ENCODE peak calls at places on chromosomes 3 and 15, in five cellular contexts. P is dorsolateral prefrontal cortex, D is hepatocyte, C is tibial artery, W is cardiac muscle cell. X is an unnamed sample.

GRCh38 chr3:52144796-52145735 is 9.2 kb downstream of the POC1A start:
- DNase-seq in C (no peak), P (no peak), W (no peak), D (no peak), X (no peak)

GRCh38 chr3:29451901-29452300 is 171.0 kb downstream of the RBMS3 start:
- DNase-seq in W (no peak), P (no peak), C (no peak), D (no peak), X (no peak)

GRCh38 chr3:187878776-187879524 is 133.7 kb upstream of the BCL6 start:
- DNase-seq in P (no peak), W (peak), D (no peak), C (no peak), X (no peak)

GRCh38 chr3:194265996-194266657 is 85.0 kb downstream of the CPN2 start:
- DNase-seq in C (peak), W (no peak), D (no peak), P (no peak), X (no peak)

GRCh38 chr3:50689558-50689957 is 14.8 kb downstream of the DOCK3 start:
- DNase-seq in W (no peak), P (no peak), D (no peak), C (no peak), X (no peak)

GRCh38 chr15:30990451-30991300 is 752 bp downstream of the MTMR10 start:
- DNase-seq in D (no peak), P (peak), W (no peak), C (no peak), X (no peak)

GRCh38 chr15:69660114-69660513 is 207.5 kb downstream of the RPLP1 start:
- DNase-seq in P (no peak), W (no peak), C (no peak), D (no peak), X (no peak)

GRCh38 chr3:150607267-150608065 is 4.3 kb downstream of the SELENOT start:
- DNase-seq in W (no peak), P (no peak), D (no peak), C (no peak), X (no peak)

GRCh38 chr15:34436126-34436955 is 1.3 kb downstream of the GOLGA8A start:
- DNase-seq in P (no peak), C (no peak), W (no peak), D (no peak), X (no peak)

GRCh38 chr3:151305081-151305777 is 11.4 kb downstream of the GPR87 start:
- DNase-seq in P (peak), D (peak), W (peak), C (no peak), X (peak)

GRCh38 chr3:45066109-45066801 is 40.2 kb downstream of the CLEC3B start:
- DNase-seq in C (no peak), D (no peak), P (no peak), W (no peak), X (no peak)

GRCh38 chr15:81948751-81949150 is 97.1 kb downstream of the MEX3B start:
- DNase-seq in W (no peak), P (no peak), C (no peak), D (no peak), X (no peak)

GRCh38 chr3:57179580-57180410 is 14.6 kb upstream of the IL17RD start:
- DNase-seq in D (peak), W (peak), C (no peak), P (no peak), X (no peak)

GRCh38 chr3:38311474-38311873 is 29.4 kb downstream of the SLC22A14 start:
- DNase-seq in D (no peak), C (no peak), W (no peak), P (no peak), X (no peak)

GRCh38 chr3:89841041-89841440 is 733.6 kb downstream of the EPHA3 start:
- DNase-seq in P (no peak), C (no peak), D (no peak), W (no peak), X (no peak)

GRCh38 chr3:113271189-113271588 is 59.8 kb downstream of the BOC start:
- DNase-seq in W (no peak), D (no peak), C (no peak), P (no peak), X (no peak)

GRCh38 chr3:152444029-152444641 is 175.4 kb downstream of the MBNL1 start:
- DNase-seq in D (peak), P (no peak), C (no peak), W (peak), X (no peak)

GRCh38 chr15:26661107-26661506 is 111.8 kb downstream of the GABRB3 start:
- DNase-seq in P (no peak), C (no peak), D (no peak), W (no peak), X (no peak)

GRCh38 chr15:48890375-48890972 is 12.5 kb downstream of the EID1 start:
- DNase-seq in W (no peak), P (no peak), C (no peak), D (no peak), X (no peak)

GRCh38 chr15:49815506-49815905 is 194.7 kb downstream of the DTWD1 start:
- DNase-seq in D (no peak), C (no peak), W (peak), P (no peak), X (no peak)

GRCh38 chr3:14235003-14235876 is 56.6 kb downstream of the LSM3 start:
- DNase-seq in W (no peak), C (no peak), P (no peak), D (peak), X (peak)

GRCh38 chr3:175075269-175075668 is 216.1 kb downstream of the NAALADL2 start:
- DNase-seq in W (peak), P (no peak), D (no peak), C (no peak), X (no peak)

GRCh38 chr3:193796089-193796488 is 203.1 kb downstream of the OPA1 start:
- DNase-seq in W (no peak), D (no peak), C (no peak), P (no peak), X (no peak)

GRCh38 chr3:61985020-61985419 is 388.3 kb downstream of the FEZF2 start:
- DNase-seq in P (no peak), D (no peak), C (no peak), W (peak), X (no peak)

GRCh38 chr3:73622135-73622534 is 2.6 kb downstream of the PDZRN3 start:
- DNase-seq in C (peak), P (no peak), W (peak), D (peak), X (no peak)

GRCh38 chr3:33717616-33717865 is 513 bp downstream of the CLASP2 start:
- DNase-seq in D (peak), W (peak), C (peak), P (peak), X (peak)

GRCh38 chr3:108485146-108485545 is 25.2 kb downstream of the MYH15 start:
- DNase-seq in W (no peak), P (peak), C (no peak), D (no peak), X (no peak)

GRCh38 chr3:138781012-138781470 is 53.7 kb downstream of the PIK3CB start:
- DNase-seq in W (no peak), C (no peak), P (no peak), D (no peak), X (no peak)

GRCh38 chr3:13135251-13135810 is 62.1 kb upstream of the IQSEC1 start:
- DNase-seq in C (peak), P (no peak), D (no peak), W (no peak), X (peak)

GRCh38 chr3:171873561-171873960 is 30.4 kb downstream of the TMEM212 start:
- DNase-seq in D (no peak), P (no peak), W (peak), C (no peak), X (no peak)

GRCh38 chr15:98805434-98806274 is 157.3 kb downstream of the IGF1R start:
- DNase-seq in W (no peak), D (peak), P (no peak), C (no peak), X (no peak)

GRCh38 chr3:33879540-33879939 is 81.1 kb downstream of the PDCD6IP start:
- DNase-seq in W (no peak), D (no peak), P (no peak), C (no peak), X (no peak)

GRCh38 chr3:9902372-9903237 is at the start of gene IL17RE:
- DNase-seq in P (no peak), C (peak), D (no peak), W (no peak), X (peak)

DNA sequence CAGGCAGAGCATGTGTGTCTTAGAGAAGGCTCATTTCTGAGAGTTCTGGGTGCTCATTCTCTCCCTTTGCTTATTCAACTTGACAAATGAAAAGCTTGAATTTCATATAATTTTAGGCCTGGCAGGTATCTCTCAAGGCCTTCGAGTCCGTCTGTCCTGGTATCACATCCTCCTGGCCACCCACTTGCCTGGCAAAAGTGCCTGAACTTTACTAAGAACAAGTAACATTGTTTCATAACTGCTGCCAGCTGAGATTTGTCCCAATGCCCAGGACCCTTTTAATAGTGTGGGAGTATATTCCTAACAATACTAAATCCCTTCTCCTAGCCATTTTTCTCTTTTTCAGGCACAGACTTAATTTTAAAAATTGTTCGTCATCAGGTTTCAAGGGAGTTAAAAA is 18.1 kb downstream of the LARP6 start:
- DNase-seq in C (no peak), W (no peak), P (no peak), D (no peak), X (no peak)
- H3K27ac ChIP-seq in C (peak), W (no peak), P (peak), D (peak), X (peak)

DNA sequence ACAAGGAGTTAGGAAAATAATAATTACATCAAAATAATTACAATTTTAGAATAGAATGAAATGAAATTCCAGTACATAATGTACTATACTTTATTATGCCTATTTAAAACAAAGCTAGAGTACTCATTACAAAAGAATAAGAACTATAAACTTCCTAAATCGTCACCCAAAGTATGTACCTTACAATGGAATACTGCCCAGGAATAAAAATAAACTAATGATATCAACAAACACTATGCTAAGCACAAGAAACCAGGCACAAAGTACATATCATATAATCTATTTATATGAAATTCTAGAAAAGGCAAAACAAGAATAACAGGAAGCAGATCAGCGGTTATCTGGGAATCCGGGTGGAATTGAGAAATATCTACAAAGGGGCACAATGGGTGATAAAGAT is 84.7 kb downstream of the MYO9A start:
- DNase-seq in W (no peak), P (no peak), C (no peak), D (no peak), X (no peak)
- H3K27ac ChIP-seq in W (no peak), P (no peak), C (no peak), D (no peak), X (no peak)

GRCh38 chr3:128808672-128809071 is 70.7 kb upstream of the ACAD9 start:
- DNase-seq in D (no peak), P (peak), W (no peak), C (no peak), X (no peak)
- H3K27ac ChIP-seq in D (no peak), P (peak), W (peak), C (peak), X (peak)

DNA sequence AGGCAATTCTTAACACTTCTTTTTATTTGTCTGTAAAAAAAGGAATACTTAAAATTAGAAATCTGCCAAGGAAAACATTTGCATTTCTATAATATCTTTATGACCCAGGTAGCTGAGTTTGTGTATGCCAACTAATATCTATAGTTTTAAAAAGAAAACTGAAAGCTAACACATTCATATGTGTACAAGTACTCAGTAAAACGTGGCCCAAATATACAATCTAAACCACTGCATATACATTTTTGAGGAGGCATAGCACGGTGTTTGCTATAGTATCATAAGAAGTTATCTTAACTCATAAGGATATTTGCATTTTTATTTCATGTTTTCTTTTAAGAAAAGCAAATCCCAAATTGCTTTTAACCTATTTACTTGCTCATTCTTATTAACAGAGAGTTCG is 172.7 kb downstream of the ZBTB20 start:
- DNase-seq in P (no peak), W (no peak), C (no peak), D (no peak), X (no peak)
- H3K27ac ChIP-seq in P (no peak), W (no peak), C (no peak), D (no peak), X (no peak)

GRCh38 chr3:127732879-127733350 is 60.2 kb downstream of the ABTB1 start:
- DNase-seq in D (no peak), W (no peak), C (no peak), P (no peak), X (no peak)

GRCh38 chr3:127733781-127734180 is 61.0 kb downstream of the ABTB1 start:
- DNase-seq in D (no peak), P (no peak), W (no peak), C (no peak), X (no peak)

GRCh38 chr3:127734754-127735473 is 62.2 kb downstream of the ABTB1 start:
- DNase-seq in W (peak), C (no peak), P (no peak), D (peak), X (no peak)

GRCh38 chr3:127735767-127736693 is 63.3 kb downstream of the ABTB1 start:
- DNase-seq in C (no peak), W (peak), D (peak), P (no peak), X (no peak)

GRCh38 chr3:127734181-127734720 is 61.5 kb downstream of the ABTB1 start:
- DNase-seq in C (no peak), W (no peak), P (no peak), D (no peak), X (no peak)
- H3K27ac ChIP-seq in C (peak), W (no peak), P (peak), D (peak), X (peak)

DNA sequence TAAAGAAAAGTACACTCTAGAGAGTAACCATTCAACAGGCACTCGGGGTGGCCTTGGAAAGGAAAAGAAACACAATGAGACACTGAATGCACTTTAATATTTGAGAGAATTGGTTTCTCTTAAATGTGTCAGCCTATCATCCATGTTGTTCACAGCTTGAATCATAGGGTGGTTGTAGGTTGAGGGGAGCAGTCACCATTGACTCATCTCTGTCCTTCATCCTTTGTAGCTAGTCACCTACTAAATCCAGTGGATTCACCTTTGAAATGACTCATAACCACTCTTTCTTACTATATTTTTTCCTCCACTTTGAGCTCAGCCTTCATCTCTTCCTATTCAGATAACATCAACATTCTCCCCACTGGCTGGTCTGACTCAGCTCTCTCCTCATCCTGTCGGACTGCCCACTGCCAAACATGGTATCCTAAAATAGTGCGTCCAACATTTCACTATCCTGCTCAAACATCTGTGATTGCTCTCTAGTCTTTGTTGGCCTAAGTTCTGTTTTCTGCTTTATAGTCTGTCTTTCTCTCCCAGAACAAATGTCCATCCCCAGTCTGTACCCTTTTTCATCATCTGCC is 182.7 kb upstream of the GADL1 start:
- DNase-seq in C (no peak), P (peak), D (peak), W (peak), X (no peak)
- H3K27ac ChIP-seq in C (no peak), P (no peak), D (no peak), W (no peak), X (no peak)

GRCh38 chr3:15299036-15299435 is 33.4 kb downstream of the SH3BP5 start:
- DNase-seq in P (no peak), D (no peak), W (no peak), C (peak), X (peak)
- H3K27ac ChIP-seq in P (no peak), D (no peak), W (no peak), C (peak), X (peak)

DNA sequence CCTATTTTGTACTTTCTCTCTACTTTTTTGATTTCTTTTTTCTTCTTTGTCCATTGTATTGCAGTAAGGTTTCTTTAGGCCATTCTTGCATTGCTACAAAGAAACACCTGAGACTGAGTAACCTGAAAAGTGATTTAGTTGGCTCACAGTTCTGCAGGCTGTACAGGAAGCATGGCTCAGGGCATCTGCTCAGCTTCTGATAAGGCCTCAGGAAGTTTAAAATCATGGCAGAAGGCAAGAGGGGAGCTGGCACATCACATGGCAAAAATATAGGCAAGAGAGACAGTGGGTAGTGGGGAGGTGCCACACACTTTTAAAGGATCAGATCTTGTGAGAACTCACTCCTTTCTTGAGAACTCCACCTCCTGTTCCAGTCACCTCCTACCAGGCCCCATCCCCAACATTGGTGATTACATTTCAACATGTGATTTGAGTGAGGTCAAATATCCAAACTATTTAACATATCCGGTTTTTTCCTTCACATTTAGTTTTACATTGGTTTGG is 29.1 kb upstream of the SKOR1 start:
- DNase-seq in C (no peak), D (no peak), W (no peak), P (no peak), X (no peak)
- H3K27ac ChIP-seq in C (no peak), D (no peak), W (no peak), P (no peak), X (no peak)

GRCh38 chr3:128804817-128805166 is 74.6 kb upstream of the ACAD9 start:
- DNase-seq in C (no peak), P (no peak), W (no peak), D (no peak), X (no peak)
- H3K27ac ChIP-seq in C (no peak), P (peak), W (peak), D (no peak), X (no peak)

DNA sequence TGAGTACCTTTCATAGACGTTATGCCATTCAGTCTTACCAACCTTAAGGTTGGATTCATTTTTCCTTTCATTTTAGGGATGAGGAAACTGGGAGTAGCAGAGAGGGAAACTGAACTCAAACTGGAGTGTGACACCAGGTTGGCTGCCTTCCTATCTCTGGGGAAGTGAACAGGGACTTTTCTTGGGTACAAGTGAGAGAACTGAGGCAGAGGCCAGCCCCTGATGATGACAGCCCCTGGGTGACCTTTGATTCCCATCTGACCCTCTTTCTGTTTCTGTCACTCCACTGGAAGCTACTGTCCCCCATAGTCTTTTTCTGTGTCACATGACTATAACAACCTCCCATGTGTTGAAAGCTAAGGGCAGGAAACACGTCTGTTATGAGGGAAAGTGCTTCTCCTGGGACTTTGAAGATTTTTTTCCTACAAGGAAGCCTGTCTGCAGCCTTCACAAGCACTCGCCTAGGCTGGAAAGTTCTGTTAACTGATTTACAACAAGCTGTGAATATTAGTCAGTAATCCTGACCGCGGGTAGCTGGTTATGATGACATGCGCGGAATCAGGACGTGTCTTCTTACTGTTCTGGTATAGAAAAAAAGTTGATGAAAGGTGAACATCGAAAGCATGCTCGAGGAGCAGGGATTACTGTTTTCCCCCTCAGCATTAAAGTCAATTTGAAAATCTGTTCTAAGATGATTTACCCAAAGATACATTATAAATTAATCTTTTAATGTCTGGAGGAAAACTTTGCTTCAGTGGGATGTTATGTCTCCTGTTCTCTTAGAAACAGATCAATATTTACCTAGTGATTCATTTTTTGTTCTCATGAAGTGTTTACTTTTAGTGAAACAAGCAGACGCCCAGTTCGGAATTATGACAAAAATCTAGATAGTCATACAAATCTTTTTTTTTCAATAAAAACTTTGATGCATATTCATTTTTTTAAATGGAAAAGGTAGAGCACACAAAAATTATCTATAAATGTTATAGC is 31.5 kb downstream of the ABHD2 start:
- DNase-seq in W (peak), P (no peak), C (peak), D (peak), X (no peak)
- H3K27ac ChIP-seq in W (peak), P (peak), C (peak), D (peak), X (peak)

X was measured in ascending aorta.